ENCODE peak calls at places on chromosomes 1 and 21, in seven cellular contexts. One of them, this sample, is unnamed.

GRCh38 chr1:149978547-149979023 is 31.9 kb downstream of the OTUD7B start:
- DNase-seq in NCI-H345: no peak
- DNase-seq in cardiac fibroblast: peak; percentile 26
- DNase-seq in H9: no peak
- DNase-seq in aorta: no peak
- DNase-seq in germinal center: no peak
- DNase-seq in stimulated activated CD4-positive, alpha-beta T cell treated with anti-CD3 and anti-CD28 coated beads, Interleukin-15, amount 100 ng/mL, for 1 hour: no peak
- DNase-seq in this sample: no peak

GRCh38 chr1:115114308-115114707 is 25.0 kb upstream of the TSPAN2 start:
- DNase-seq in NCI-H345: no peak
- DNase-seq in cardiac fibroblast: peak; percentile 48
- DNase-seq in H9: no peak
- DNase-seq in aorta: peak; percentile 75
- DNase-seq in germinal center: no peak
- DNase-seq in stimulated activated CD4-positive, alpha-beta T cell treated with anti-CD3 and anti-CD28 coated beads, Interleukin-15, amount 100 ng/mL, for 1 hour: no peak
- DNase-seq in this sample: no peak

GRCh38 chr1:29460211-29460610 is 223.9 kb downstream of the PTPRU start:
- DNase-seq in NCI-H345: no peak
- DNase-seq in cardiac fibroblast: no peak
- DNase-seq in H9: no peak
- DNase-seq in aorta: peak; percentile 61
- DNase-seq in germinal center: no peak
- DNase-seq in stimulated activated CD4-positive, alpha-beta T cell treated with anti-CD3 and anti-CD28 coated beads, Interleukin-15, amount 100 ng/mL, for 1 hour: no peak
- DNase-seq in this sample: no peak

GRCh38 chr1:65658122-65658521 is 134.6 kb upstream of the PDE4B start:
- DNase-seq in NCI-H345: no peak
- DNase-seq in cardiac fibroblast: no peak
- DNase-seq in H9: no peak
- DNase-seq in aorta: no peak
- DNase-seq in germinal center: no peak
- DNase-seq in stimulated activated CD4-positive, alpha-beta T cell treated with anti-CD3 and anti-CD28 coated beads, Interleukin-15, amount 100 ng/mL, for 1 hour: no peak
- DNase-seq in this sample: no peak

GRCh38 chr1:184191181-184191601 is 139.7 kb downstream of the TSEN15 start:
- DNase-seq in NCI-H345: no peak
- DNase-seq in cardiac fibroblast: peak; percentile 80
- DNase-seq in H9: no peak
- DNase-seq in aorta: peak; percentile 70
- DNase-seq in germinal center: no peak
- DNase-seq in stimulated activated CD4-positive, alpha-beta T cell treated with anti-CD3 and anti-CD28 coated beads, Interleukin-15, amount 100 ng/mL, for 1 hour: no peak
- DNase-seq in this sample: no peak

GRCh38 chr21:41777934-41778815 is 11.3 kb upstream of the RIPK4 start:
- DNase-seq in NCI-H345: peak; percentile 66
- DNase-seq in cardiac fibroblast: peak; percentile 94
- DNase-seq in H9: peak; percentile 95
- DNase-seq in aorta: peak; percentile 97
- DNase-seq in germinal center: no peak
- DNase-seq in stimulated activated CD4-positive, alpha-beta T cell treated with anti-CD3 and anti-CD28 coated beads, Interleukin-15, amount 100 ng/mL, for 1 hour: no peak
- DNase-seq in this sample: no peak

GRCh38 chr21:45016491-45017375 is 57.6 kb upstream of the ADARB1 start:
- DNase-seq in NCI-H345: peak; percentile 15
- DNase-seq in cardiac fibroblast: no peak
- DNase-seq in H9: no peak
- DNase-seq in aorta: peak; percentile 75
- DNase-seq in germinal center: no peak
- DNase-seq in stimulated activated CD4-positive, alpha-beta T cell treated with anti-CD3 and anti-CD28 coated beads, Interleukin-15, amount 100 ng/mL, for 1 hour: no peak
- DNase-seq in this sample: no peak

GRCh38 chr1:19208710-19209438 is 1.2 kb downstream of the UBR4 start:
- DNase-seq in NCI-H345: no peak
- DNase-seq in cardiac fibroblast: peak; percentile 53
- DNase-seq in H9: no peak
- DNase-seq in aorta: no peak
- DNase-seq in germinal center: no peak
- DNase-seq in stimulated activated CD4-positive, alpha-beta T cell treated with anti-CD3 and anti-CD28 coated beads, Interleukin-15, amount 100 ng/mL, for 1 hour: no peak
- DNase-seq in this sample: no peak

GRCh38 chr1:44660176-44660575 is 14.1 kb downstream of the TMEM53 start:
- DNase-seq in NCI-H345: peak; percentile 43
- DNase-seq in cardiac fibroblast: peak; percentile 56
- DNase-seq in H9: no peak
- DNase-seq in aorta: no peak
- DNase-seq in germinal center: no peak
- DNase-seq in stimulated activated CD4-positive, alpha-beta T cell treated with anti-CD3 and anti-CD28 coated beads, Interleukin-15, amount 100 ng/mL, for 1 hour: no peak
- DNase-seq in this sample: no peak

GRCh38 chr1:64877151-64877550 is 89.2 kb downstream of the JAK1 start:
- DNase-seq in NCI-H345: no peak
- DNase-seq in cardiac fibroblast: no peak
- DNase-seq in H9: no peak
- DNase-seq in aorta: no peak
- DNase-seq in germinal center: no peak
- DNase-seq in stimulated activated CD4-positive, alpha-beta T cell treated with anti-CD3 and anti-CD28 coated beads, Interleukin-15, amount 100 ng/mL, for 1 hour: no peak
- DNase-seq in this sample: peak; percentile 76

GRCh38 chr1:203336097-203336496 is 14.8 kb downstream of the FMOD start:
- DNase-seq in NCI-H345: no peak
- DNase-seq in cardiac fibroblast: no peak
- DNase-seq in H9: no peak
- DNase-seq in aorta: no peak
- DNase-seq in germinal center: no peak
- DNase-seq in stimulated activated CD4-positive, alpha-beta T cell treated with anti-CD3 and anti-CD28 coated beads, Interleukin-15, amount 100 ng/mL, for 1 hour: no peak
- DNase-seq in this sample: no peak

GRCh38 chr1:244011796-244012195 is 39.3 kb upstream of the ZBTB18 start:
- DNase-seq in NCI-H345: no peak
- DNase-seq in cardiac fibroblast: no peak
- DNase-seq in H9: no peak
- DNase-seq in aorta: no peak
- DNase-seq in germinal center: no peak
- DNase-seq in stimulated activated CD4-positive, alpha-beta T cell treated with anti-CD3 and anti-CD28 coated beads, Interleukin-15, amount 100 ng/mL, for 1 hour: no peak
- DNase-seq in this sample: no peak

GRCh38 chr1:169363046-169363756 is 4.4 kb downstream of the NME7 start:
- DNase-seq in NCI-H345: no peak
- DNase-seq in cardiac fibroblast: peak; percentile 84
- DNase-seq in H9: no peak
- DNase-seq in aorta: no peak
- DNase-seq in germinal center: no peak
- DNase-seq in stimulated activated CD4-positive, alpha-beta T cell treated with anti-CD3 and anti-CD28 coated beads, Interleukin-15, amount 100 ng/mL, for 1 hour: no peak
- DNase-seq in this sample: peak; percentile 45

This sample was measured in CD4-positive, alpha-beta memory T cell.